ENCODE peak calls at places on chromosomes 7 and 10, in five cellular contexts. E is kidney epithelial cell, C is psoas muscle, K is stromal cell of bone marrow, D is NCI-H1417 treated with DMSO at 0.1 percent for 48 hours. I is an unnamed sample.
A peak's percentile ranks its signal among the peaks of the same experiment; 100 is the strongest.

GRCh38 chr10:28072573-28072972 is 73.7 kb upstream of the ODAD2 start:
- DNase-seq in C (no peak), D (no peak), E (no peak), K (no peak), I (peak; percentile 35)

GRCh38 chr10:59536151-59536550 is 173.5 kb downstream of the SLC16A9 start:
- DNase-seq in E (peak; percentile 49), C (no peak), K (peak; percentile 90), D (no peak), I (no peak)

GRCh38 chr7:128738570-128739047 is 550 bp upstream of the CALU start:
- DNase-seq in C (no peak), D (no peak), K (peak; percentile 36), E (no peak), I (no peak)

GRCh38 chr10:36086976-36087726 is 445.1 kb upstream of the FZD8 start:
- DNase-seq in D (no peak), C (no peak), E (no peak), K (no peak), I (no peak)

GRCh38 chr7:36281945-36282727 is 107.5 kb upstream of the ANLN start:
- DNase-seq in E (no peak), D (no peak), C (no peak), K (no peak), I (no peak)

GRCh38 chr10:77887631-77888355 is 38.8 kb downstream of the DLG5 start:
- DNase-seq in E (no peak), K (no peak), D (no peak), C (no peak), I (no peak)

GRCh38 chr7:158588085-158588877 is 658 bp upstream of the PTPRN2 start:
- DNase-seq in C (no peak), K (no peak), E (no peak), D (no peak), I (no peak)

GRCh38 chr7:43199333-43199732 is 86.9 kb downstream of the HECW1 start:
- DNase-seq in K (no peak), E (no peak), D (no peak), C (no peak), I (no peak)

GRCh38 chr7:95365151-95365550 is 31.0 kb downstream of the PON3 start:
- DNase-seq in C (no peak), D (no peak), K (peak; percentile 38), E (peak; percentile 44), I (peak; percentile 13)

GRCh38 chr7:141220263-141220662 is 146.4 kb downstream of the TMEM178B start:
- DNase-seq in K (no peak), E (no peak), D (peak; percentile 24), C (no peak), I (no peak)

GRCh38 chr7:39750253-39750994 is 127.1 kb downstream of the RALA start:
- DNase-seq in D (no peak), K (no peak), C (no peak), E (no peak), I (no peak)

GRCh38 chr10:2214035-2214434 is 476.7 kb upstream of the ADARB2 start:
- DNase-seq in D (no peak), C (no peak), K (no peak), E (no peak), I (no peak)